ENCODE peak calls at places on chromosome 18, in eight cellular contexts. O is A549; J is heart right ventricle; R is brain microvascular endothelial cell; P is right atrium auricular region; D is pancreas; F is CD8-positive, alpha-beta T cell; H is kidney. E is an unnamed sample.

GRCh38 chr18:73168171-73168570 is 300.4 kb upstream of the NETO1 start:
- DNase-seq in J (no peak), R (no peak), D (no peak), O (no peak), F (no peak), H (no peak), P (no peak), E (no peak)

GRCh38 chr18:3985030-3985429 is 470.1 kb downstream of the DLGAP1 start:
- DNase-seq in F (no peak), D (no peak), R (no peak), H (no peak), J (no peak), O (no peak), P (no peak), E (no peak)

GRCh38 chr18:51165296-51165695 is 32.2 kb downstream of the MEX3C start:
- DNase-seq in H (no peak), O (no peak), P (no peak), J (no peak), R (no peak), D (no peak), F (no peak), E (no peak)

GRCh38 chr18:57297306-57297705 is 55.1 kb upstream of the ST8SIA3 start:
- DNase-seq in F (no peak), P (no peak), D (no peak), H (no peak), R (no peak), O (no peak), J (no peak), E (no peak)

GRCh38 chr18:68733693-68734092 is 18.8 kb upstream of the TMX3 start:
- DNase-seq in O (peak), R (no peak), J (no peak), H (no peak), P (no peak), D (no peak), F (no peak), E (no peak)

GRCh38 chr18:6747646-6748045 is 18.1 kb downstream of the ARHGAP28 start:
- DNase-seq in R (peak), P (no peak), F (no peak), J (no peak), D (no peak), H (no peak), O (no peak), E (no peak)

GRCh38 chr18:31825772-31826171 is 65.1 kb upstream of the SLC25A52 start:
- DNase-seq in O (no peak), J (no peak), H (no peak), R (no peak), P (no peak), F (no peak), D (no peak), E (no peak)

GRCh38 chr18:75730249-75730648 is 302.7 kb upstream of the SMIM21 start:
- DNase-seq in F (no peak), R (no peak), O (no peak), P (no peak), D (no peak), H (no peak), J (no peak), E (no peak)

GRCh38 chr18:25234740-25235345 is 117.1 kb downstream of the ZNF521 start:
- DNase-seq in P (no peak), O (no peak), D (no peak), R (no peak), F (no peak), J (no peak), H (no peak), E (no peak)

GRCh38 chr18:25236736-25237135 is 115.2 kb downstream of the ZNF521 start:
- DNase-seq in H (no peak), F (no peak), O (no peak), P (no peak), J (no peak), R (no peak), D (no peak), E (no peak)

GRCh38 chr18:25233582-25234362 is 118.2 kb downstream of the ZNF521 start:
- DNase-seq in O (no peak), P (no peak), R (peak), H (no peak), J (no peak), F (no peak), D (no peak), E (no peak)

GRCh38 chr18:25235648-25236047 is 116.3 kb downstream of the ZNF521 start:
- DNase-seq in F (no peak), P (no peak), R (no peak), O (no peak), J (no peak), H (no peak), D (no peak), E (no peak)

DNA sequence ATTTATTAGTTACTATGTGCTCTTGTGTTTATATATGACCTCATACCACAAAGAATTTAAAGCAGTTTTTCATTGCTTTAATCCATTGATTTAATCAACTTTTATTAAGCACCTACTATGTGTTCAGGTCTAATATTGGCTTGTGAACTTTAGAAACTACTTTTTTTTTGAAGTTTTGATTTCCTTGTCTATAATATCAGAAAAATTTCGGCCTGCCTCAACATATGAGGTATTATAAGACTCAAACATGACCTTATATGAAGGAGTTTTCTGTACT is 117.7 kb downstream of the ZNF521 start:
- DNase-seq in O (no peak), J (no peak), H (no peak), F (no peak), R (no peak), D (no peak), P (no peak), E (no peak)
- H3K27ac ChIP-seq in O (no peak), J (peak), H (peak), F (no peak), R (peak), D (no peak), P (peak), E (no peak)

DNA sequence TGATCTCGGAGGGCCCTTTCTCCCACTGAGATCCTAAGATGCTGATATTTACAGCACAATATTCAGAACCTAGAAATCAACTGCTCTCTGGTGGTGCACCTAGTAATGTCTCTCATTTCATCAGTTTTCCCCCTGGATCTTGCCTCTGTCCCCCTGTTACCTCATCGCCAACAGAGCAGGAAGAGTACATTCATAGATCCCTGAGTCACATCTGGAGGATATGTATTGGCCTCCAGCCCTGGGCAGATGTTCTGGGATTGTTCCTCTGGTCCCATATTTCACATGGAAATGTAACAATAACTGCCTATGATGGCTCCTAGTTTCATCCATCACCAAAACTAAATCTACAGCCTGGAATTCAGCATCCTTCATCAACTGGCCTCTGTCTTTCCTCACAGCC is 278.8 kb upstream of the SLC14A2 start:
- DNase-seq in O (no peak), F (no peak), D (no peak), P (no peak), H (no peak), R (no peak), J (no peak), E (no peak)
- H3K27ac ChIP-seq in O (no peak), F (no peak), D (no peak), P (no peak), H (no peak), R (no peak), J (no peak), E (no peak)

GRCh38 chr18:23872701-23873550 is 141.6 kb upstream of the TTC39C start:
- DNase-seq in F (peak), H (peak), J (no peak), R (no peak), D (peak), O (no peak), P (no peak), E (no peak)

GRCh38 chr18:23867011-23867410 is 147.5 kb upstream of the TTC39C start:
- DNase-seq in H (no peak), D (no peak), R (no peak), J (no peak), P (no peak), O (no peak), F (peak), E (no peak)

GRCh38 chr18:23870963-23871362 is 143.6 kb upstream of the TTC39C start:
- DNase-seq in P (no peak), D (no peak), J (no peak), O (no peak), H (no peak), R (no peak), F (no peak), E (no peak)

GRCh38 chr18:23868341-23868740 is 146.2 kb upstream of the TTC39C start:
- DNase-seq in R (no peak), J (no peak), O (no peak), H (no peak), F (no peak), D (no peak), P (no peak), E (no peak)

GRCh38 chr18:23871410-23871809 is 143.1 kb upstream of the TTC39C start:
- DNase-seq in H (no peak), F (peak), D (peak), J (peak), R (peak), O (peak), P (no peak), E (no peak)
- H3K27ac ChIP-seq in H (no peak), F (peak), D (no peak), J (no peak), R (no peak), O (no peak), P (no peak), E (no peak)

GRCh38 chr18:35508030-35508429 is 10.3 kb upstream of the INO80C start:
- DNase-seq in O (no peak), J (no peak), F (no peak), P (peak), H (no peak), R (no peak), D (no peak), E (no peak)

GRCh38 chr18:35508746-35509338 is 11.1 kb upstream of the INO80C start:
- DNase-seq in R (no peak), J (no peak), H (no peak), O (no peak), D (no peak), F (no peak), P (peak), E (no peak)

GRCh38 chr18:35511833-35512232 is 14.1 kb upstream of the INO80C start:
- DNase-seq in D (no peak), J (no peak), R (no peak), O (no peak), H (no peak), P (no peak), F (no peak), E (no peak)

GRCh38 chr18:35511428-35511827 is 13.7 kb upstream of the INO80C start:
- DNase-seq in H (no peak), P (peak), O (no peak), D (no peak), J (no peak), R (no peak), F (no peak), E (no peak)

DNA sequence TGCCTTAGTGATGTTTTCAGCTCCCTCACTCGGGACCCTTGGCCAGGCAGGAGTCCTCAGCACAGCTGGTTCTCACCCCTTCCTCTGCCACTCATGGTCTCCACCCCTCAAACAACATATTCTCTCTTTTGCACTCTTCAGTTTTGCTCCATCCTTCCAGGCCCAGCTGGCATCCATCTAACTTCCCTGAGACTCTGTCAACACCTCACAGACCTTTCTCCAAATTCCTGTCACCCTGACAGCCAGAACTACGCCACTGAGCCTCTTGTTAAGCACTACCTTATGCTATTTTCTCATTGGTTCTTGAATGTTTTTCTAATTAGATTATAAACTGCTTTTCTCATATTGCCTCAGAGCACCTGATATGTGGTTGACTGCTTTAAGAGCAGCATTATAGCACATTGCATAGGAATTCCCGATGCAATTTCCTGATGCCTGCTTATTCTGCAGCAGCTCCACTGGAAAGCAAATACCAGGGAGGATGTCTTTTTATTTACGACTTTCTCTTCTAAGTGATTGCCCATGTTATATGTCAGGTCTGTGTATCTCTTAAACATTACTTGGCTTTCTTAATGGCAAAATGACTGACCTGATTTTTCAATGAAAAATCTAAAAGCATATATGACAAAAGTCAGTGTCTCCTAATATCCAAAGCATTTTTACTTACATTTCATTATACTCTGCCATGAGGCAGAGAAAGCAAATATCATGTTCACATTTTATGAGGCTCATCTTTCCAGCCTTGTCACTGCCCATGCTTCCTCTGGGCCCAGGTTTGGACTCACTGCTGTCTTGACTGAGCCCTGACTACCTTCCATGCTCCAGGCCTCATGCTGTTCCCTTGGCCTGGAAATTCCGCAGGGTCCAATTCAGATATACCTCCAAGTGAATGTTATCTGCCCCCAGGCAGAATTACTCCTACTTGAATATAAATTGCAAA is 12.6 kb upstream of the INO80C start:
- DNase-seq in D (no peak), O (no peak), R (no peak), J (no peak), H (no peak), P (peak), F (no peak), E (no peak)
- H3K27ac ChIP-seq in D (no peak), O (peak), R (no peak), J (no peak), H (no peak), P (no peak), F (no peak), E (no peak)

E was measured in substantia nigra.